ENCODE peak calls at places on chromosomes 6 and 20, in six cellular contexts. D, T, W, O, P and G are unnamed samples. For H3K27me3 and H3K36me3, the result is how much of the 10 kb centered on the place peaks cover.

GRCh38 chr20:49916146-49917002 is 1.0 kb upstream of the SPATA2 start:
- DNase-seq in W (no peak), P (no peak), D (peak), O (no peak), T (no peak), G (peak)

GRCh38 chr6:43495409-43495941 is 14.7 kb downstream of the LRRC73 start:
- DNase-seq in D (no peak), T (no peak), P (no peak), W (no peak), O (no peak), G (peak)

GRCh38 chr20:16444056-16444777 is 129.0 kb downstream of the KIF16B start:
- DNase-seq in P (no peak), T (no peak), O (no peak), W (no peak), D (no peak), G (no peak)

GRCh38 chr6:99492137-99492536 is 23.1 kb downstream of the USP45 start:
- DNase-seq in O (no peak), P (no peak), D (no peak), W (no peak), T (no peak), G (no peak)

GRCh38 chr6:49923826-49924225 is 40.1 kb downstream of the DEFB114 start:
- DNase-seq in P (no peak), T (no peak), W (no peak), D (no peak), O (no peak), G (peak)

GRCh38 chr6:128290221-128290620 is 230.2 kb downstream of the PTPRK start:
- DNase-seq in O (no peak), T (no peak), W (no peak), P (no peak), D (no peak), G (no peak)

GRCh38 chr6:52877168-52877567 is 32.3 kb downstream of the GSTA3 start:
- DNase-seq in D (peak), W (no peak), O (no peak), T (no peak), P (no peak), G (no peak)

GRCh38 chr6:126033696-126034095 is 47.4 kb downstream of the TRMT11 start:
- DNase-seq in P (no peak), O (no peak), D (peak), W (no peak), T (no peak), G (peak)

GRCh38 chr20:17825251-17825691 is 125.5 kb downstream of the BANF2 start:
- DNase-seq in T (no peak), W (no peak), P (no peak), O (no peak), D (no peak), G (no peak)

GRCh38 chr6:11950109-11950508 is 62.0 kb upstream of the HIVEP1 start:
- DNase-seq in O (no peak), D (no peak), T (no peak), W (no peak), P (no peak), G (no peak)

GRCh38 chr20:17843246-17844132 is 125.1 kb downstream of the SNX5 start:
- DNase-seq in D (no peak), T (no peak), W (peak), P (peak), O (peak), G (no peak)

GRCh38 chr6:144266091-144266649 is 19.0 kb upstream of the UTRN start:
- DNase-seq in P (peak), O (no peak), D (peak), T (no peak), W (peak), G (peak)

GRCh38 chr20:19408971-19409370 is 196.5 kb downstream of the SLC24A3 start:
- DNase-seq in P (no peak), D (no peak), W (no peak), O (no peak), T (no peak), G (no peak)

GRCh38 chr20:45341939-45342862 is 6.0 kb downstream of the SDC4 start:
- DNase-seq in W (no peak), D (peak), P (peak), O (no peak), T (no peak), G (peak)
- H3K4me3 ChIP-seq in W (no peak), D (peak), P (peak), O (no peak), T (no peak), G (peak)

GRCh38 chr20:47691632-47692031 is 93.6 kb downstream of the SULF2 start:
- DNase-seq in O (no peak), T (no peak), P (no peak), W (no peak), D (no peak), G (no peak)

GRCh38 chr20:47686545-47686944 is 98.7 kb downstream of the SULF2 start:
- DNase-seq in D (peak), T (no peak), O (no peak), P (no peak), W (no peak), G (no peak)

GRCh38 chr20:47687095-47687987 is 97.9 kb downstream of the SULF2 start:
- DNase-seq in W (no peak), P (no peak), O (no peak), T (no peak), D (no peak), G (no peak)

GRCh38 chr20:47689726-47690125 is 95.6 kb downstream of the SULF2 start:
- DNase-seq in P (no peak), D (no peak), O (no peak), T (no peak), W (no peak), G (no peak)

GRCh38 chr20:47688385-47689381 is 96.6 kb downstream of the SULF2 start:
- DNase-seq in D (no peak), O (no peak), P (no peak), T (no peak), W (no peak), G (peak)
- H3K27me3 ChIP-seq in D (under half), O (under half), P (under half), T (under half), W (under half), G (under half)

DNA sequence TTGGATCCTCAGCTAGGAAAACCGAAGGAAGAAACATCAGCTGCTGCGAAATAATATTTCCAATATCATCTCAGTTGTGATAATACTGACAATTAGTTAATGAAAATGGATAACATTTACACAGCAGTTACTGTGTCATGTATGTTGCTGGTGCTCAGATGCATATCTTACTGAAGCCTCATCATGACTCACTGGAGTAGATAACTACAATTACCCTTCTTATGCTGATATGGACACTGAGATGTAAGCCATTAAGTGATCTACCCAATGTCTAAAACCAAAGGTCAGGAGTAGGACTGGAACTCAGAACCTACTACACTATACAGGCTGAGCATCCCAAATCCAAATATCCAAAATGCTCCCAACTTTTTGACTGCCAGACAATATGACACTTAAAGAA is 54.7 kb upstream of the LYRM2 start:
- DNase-seq in O (no peak), D (no peak), P (no peak), T (no peak), W (no peak), G (no peak)
- H3K36me3 ChIP-seq in O (under half), D (under half), P (half or more), T (half or more), W (half or more), G (half or more)

DNA sequence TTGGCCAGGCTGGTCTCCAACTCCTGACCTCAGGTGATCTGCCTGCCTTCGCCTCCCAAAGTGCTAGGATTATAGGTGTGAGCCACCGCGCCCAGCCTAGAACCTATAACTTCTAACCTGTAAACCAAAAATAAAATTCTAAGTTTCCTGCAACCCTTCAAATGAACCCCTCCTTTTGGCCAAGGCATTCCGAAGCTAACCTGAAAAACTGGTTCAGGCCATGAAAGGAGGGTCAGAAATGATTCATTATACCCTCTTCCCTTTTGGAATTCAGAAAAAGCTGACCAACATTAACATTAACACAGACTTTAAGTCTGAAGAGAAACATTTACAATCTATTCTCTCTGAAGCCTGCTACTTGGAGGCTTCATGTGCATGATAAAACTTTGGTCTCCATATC is 165.1 kb downstream of the TINAG start:
- DNase-seq in P (no peak), O (no peak), D (no peak), T (no peak), W (no peak), G (no peak)
- H3K4me3 ChIP-seq in P (no peak), O (no peak), D (no peak), T (no peak), W (no peak), G (no peak)

DNA sequence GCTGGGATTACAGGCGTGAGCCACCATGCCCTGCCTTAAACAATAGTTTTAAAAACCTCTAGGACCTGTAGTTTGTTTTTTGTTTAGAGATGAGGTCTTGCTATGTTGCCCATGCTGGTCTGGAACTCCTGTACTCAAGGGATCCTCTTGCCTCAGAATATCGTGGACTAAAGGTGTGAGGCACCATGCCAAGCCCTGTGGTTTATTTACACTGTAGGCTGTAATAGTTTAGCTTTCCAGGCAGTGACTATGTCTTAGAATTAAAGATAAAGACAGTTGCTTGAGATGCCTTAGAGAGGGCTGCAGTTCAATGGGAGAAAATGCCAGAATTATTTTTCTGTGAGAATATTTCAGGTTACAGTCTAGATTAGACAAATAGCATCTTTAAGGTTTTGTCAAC is 72.9 kb downstream of the SGK1 start:
- DNase-seq in D (peak), W (no peak), O (no peak), P (no peak), T (no peak), G (no peak)
- H3K27me3 ChIP-seq in D (under half), W (under half), O (under half), P (under half), T (under half), G (under half)

GRCh38 chr6:36501686-36502085 is 45.6 kb downstream of the STK38 start:
- DNase-seq in O (no peak), T (no peak), W (no peak), D (no peak), P (no peak), G (no peak)
- H3K36me3 ChIP-seq in O (under half), T (under half), W (half or more), D (under half), P (half or more), G (under half)

GRCh38 chr6:145370559-145370958 is 364.8 kb downstream of the EPM2A start:
- DNase-seq in W (no peak), P (no peak), D (no peak), O (no peak), T (no peak), G (no peak)

GRCh38 chr6:145368075-145368474 is 367.2 kb downstream of the EPM2A start:
- DNase-seq in D (no peak), T (no peak), P (no peak), O (no peak), W (no peak), G (no peak)

GRCh38 chr6:145374566-145374965 is 360.8 kb downstream of the EPM2A start:
- DNase-seq in O (no peak), P (no peak), W (no peak), D (no peak), T (no peak), G (no peak)

GRCh38 chr6:145373826-145374225 is 361.5 kb downstream of the EPM2A start:
- DNase-seq in O (no peak), D (no peak), T (no peak), P (no peak), W (no peak), G (no peak)

DNA sequence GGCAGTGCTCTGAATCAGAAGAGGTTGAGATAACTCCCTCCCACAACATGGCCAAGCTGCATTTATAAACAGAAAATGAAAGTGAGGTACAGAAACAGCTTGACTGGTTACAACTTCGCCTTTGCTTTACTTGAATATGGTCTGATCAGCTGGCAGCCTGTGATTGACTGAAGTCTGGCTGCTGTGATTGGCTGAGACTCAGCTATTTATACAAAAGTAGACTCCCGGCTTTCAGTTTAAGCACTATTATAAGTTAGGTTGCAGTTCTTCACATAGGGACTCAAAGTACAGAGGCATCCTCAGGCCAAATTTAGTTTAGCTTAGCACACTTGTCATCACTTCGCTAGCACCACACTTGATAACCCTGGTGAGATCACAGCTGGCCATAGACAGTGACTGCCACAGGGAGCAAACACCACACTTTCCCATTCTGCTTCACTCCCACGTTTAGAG is 362.6 kb downstream of the EPM2A start:
- DNase-seq in D (no peak), W (no peak), P (peak), O (peak), T (no peak), G (no peak)
- H3K4me3 ChIP-seq in D (no peak), W (no peak), P (peak), O (no peak), T (no peak), G (no peak)